ENCODE peak calls at places on chromosome 3, in nine cellular contexts. M is SK-N-SH, P is osteocyte, Y is body of pancreas, N is breast epithelium, I is psoas muscle, O is foreskin keratinocyte, J is A549, H is nephron progenitor cell. C is an unnamed sample.

GRCh38 chr3:178381971-178382370 is 154.3 kb upstream of the KCNMB2 start:
- DNase-seq in M (no peak), P (no peak), Y (no peak), N (no peak), I (no peak), O (no peak), J (no peak), H (no peak), C (no peak)

GRCh38 chr3:46674031-46674592 is 19.4 kb downstream of the ALS2CL start:
- DNase-seq in M (no peak), P (no peak), Y (peak), N (no peak), I (peak), O (no peak), J (peak), H (no peak), C (no peak)

GRCh38 chr3:101784850-101785613 is 6.0 kb downstream of the NXPE3 start:
- DNase-seq in M (no peak), P (no peak), Y (no peak), N (no peak), I (no peak), O (no peak), J (no peak), H (no peak), C (no peak)

GRCh38 chr3:49703443-49703927 is 14.1 kb downstream of the RNF123 start:
- DNase-seq in M (peak), P (no peak), Y (peak), N (peak), I (peak), O (peak), J (peak), H (peak), C (peak)

GRCh38 chr3:171873561-171873960 is 30.4 kb downstream of the TMEM212 start:
- DNase-seq in M (no peak), P (no peak), Y (no peak), N (no peak), I (no peak), O (peak), J (peak), H (no peak), C (no peak)

GRCh38 chr3:192884831-192885356 is 32.8 kb downstream of the MB21D2 start:
- DNase-seq in M (peak), P (no peak), Y (no peak), N (no peak), I (no peak), O (peak), J (no peak), H (no peak), C (no peak)

GRCh38 chr3:183513046-183513706 is 42.3 kb downstream of the KLHL6 start:
- DNase-seq in M (no peak), P (no peak), Y (no peak), N (no peak), I (no peak), O (no peak), J (no peak), H (no peak), C (no peak)

GRCh38 chr3:72193768-72194463 is 409.0 kb upstream of the PROK2 start:
- DNase-seq in M (no peak), P (no peak), Y (no peak), N (no peak), I (no peak), O (no peak), J (no peak), H (no peak), C (no peak)

GRCh38 chr3:113532698-113533533 is 561 bp downstream of the SIDT1 start:
- DNase-seq in M (peak), P (no peak), Y (peak), N (no peak), I (peak), O (no peak), J (peak), H (peak), C (no peak)

GRCh38 chr3:16448691-16449090 is 64.8 kb downstream of the RFTN1 start:
- DNase-seq in M (no peak), P (peak), Y (peak), N (no peak), I (peak), O (peak), J (peak), H (no peak), C (no peak)

GRCh38 chr3:106068795-106069194 is 200.0 kb upstream of the CBLB start:
- DNase-seq in M (no peak), P (no peak), Y (no peak), N (no peak), I (no peak), O (no peak), J (no peak), H (no peak), C (no peak)

GRCh38 chr3:11186771-11187170 is 32.5 kb downstream of the HRH1 start:
- DNase-seq in M (no peak), P (no peak), Y (no peak), N (no peak), I (no peak), O (no peak), J (no peak), H (no peak), C (no peak)

GRCh38 chr3:73740041-73740440 is 115.3 kb upstream of the PDZRN3 start:
- DNase-seq in M (no peak), P (no peak), Y (no peak), N (no peak), I (no peak), O (no peak), J (no peak), H (no peak), C (no peak)

GRCh38 chr3:66581261-66581660 is 80.4 kb upstream of the LRIG1 start:
- DNase-seq in M (no peak), P (no peak), Y (no peak), N (no peak), I (no peak), O (no peak), J (no peak), H (no peak), C (no peak)

DNA sequence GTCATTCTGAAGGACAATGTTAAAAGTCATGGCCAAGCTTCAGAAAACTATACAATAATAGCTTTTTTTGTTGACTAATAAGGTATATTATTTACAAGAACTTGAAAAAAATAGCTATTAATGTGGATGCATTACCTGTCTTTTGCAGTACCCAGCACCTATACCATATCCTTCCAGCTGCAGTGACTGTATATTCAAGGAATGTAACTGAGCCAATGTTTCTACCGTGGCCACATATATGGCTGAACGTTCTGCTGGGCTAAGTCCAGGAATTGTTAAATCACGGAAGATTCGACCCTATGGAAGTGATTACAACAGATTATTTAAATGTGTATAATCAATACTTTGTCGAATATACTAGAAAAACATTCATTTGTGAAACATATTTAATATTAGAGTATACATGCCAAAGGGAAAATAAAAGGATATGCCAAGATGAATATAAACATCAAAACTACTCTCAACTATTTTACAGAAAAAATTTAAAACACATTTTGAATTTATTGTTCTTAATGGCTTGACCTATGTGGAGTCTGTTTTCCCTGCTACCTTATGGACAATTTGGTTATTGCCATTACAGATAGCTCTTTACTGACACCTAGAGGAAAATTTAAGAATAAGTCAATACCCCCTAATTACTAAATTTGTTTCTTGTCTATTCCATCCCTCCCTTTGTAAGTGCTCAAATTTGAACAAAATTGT is 17.6 kb downstream of the ACAD11 start:
- DNase-seq in M (peak), P (no peak), Y (no peak), N (no peak), I (no peak), O (peak), J (peak), H (no peak), C (no peak)
- TF ChIP-seq CTCF in M (peak), P (peak), Y (peak), N (peak), I (peak), O (peak), J (peak), H (peak), C (peak)

GRCh38 chr3:42164635-42165034 is 73.5 kb downstream of the TRAK1 start:
- DNase-seq in M (no peak), P (no peak), Y (no peak), N (no peak), I (no peak), O (no peak), J (no peak), H (no peak), C (no peak)

GRCh38 chr3:42166214-42166613 is 75.1 kb downstream of the TRAK1 start:
- DNase-seq in M (no peak), P (no peak), Y (peak), N (no peak), I (no peak), O (no peak), J (no peak), H (no peak), C (no peak)

GRCh38 chr3:42163622-42164244 is 72.6 kb downstream of the TRAK1 start:
- DNase-seq in M (no peak), P (no peak), Y (no peak), N (no peak), I (no peak), O (no peak), J (no peak), H (no peak), C (no peak)

GRCh38 chr3:42166662-42167300 is 75.6 kb downstream of the TRAK1 start:
- DNase-seq in M (peak), P (no peak), Y (no peak), N (no peak), I (no peak), O (no peak), J (no peak), H (no peak), C (no peak)

DNA sequence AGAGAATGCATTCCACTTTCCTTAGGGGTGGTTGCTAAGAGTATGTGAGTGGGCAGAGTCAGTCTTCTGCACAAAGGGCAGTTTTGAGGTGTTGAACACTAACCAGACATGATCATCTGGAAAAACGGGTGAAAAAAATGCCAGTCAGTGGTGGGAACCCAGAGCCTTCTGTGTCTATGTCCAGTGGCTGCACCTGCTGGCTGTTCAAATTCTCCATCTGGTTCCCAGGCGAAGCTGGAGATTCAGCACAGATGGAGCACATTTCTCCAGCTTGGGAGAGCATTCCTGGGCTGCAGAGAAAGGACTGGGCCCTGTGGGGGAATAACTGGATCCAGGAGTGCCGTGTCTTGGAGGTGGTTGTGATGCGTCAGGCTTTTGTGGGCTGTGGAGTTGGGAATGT is 74.1 kb downstream of the TRAK1 start:
- DNase-seq in M (peak), P (no peak), Y (no peak), N (no peak), I (no peak), O (no peak), J (no peak), H (no peak), C (no peak)
- TF ChIP-seq CTCF in M (no peak), P (no peak), Y (no peak), N (no peak), I (no peak), O (no peak), J (no peak), H (no peak), C (no peak)

DNA sequence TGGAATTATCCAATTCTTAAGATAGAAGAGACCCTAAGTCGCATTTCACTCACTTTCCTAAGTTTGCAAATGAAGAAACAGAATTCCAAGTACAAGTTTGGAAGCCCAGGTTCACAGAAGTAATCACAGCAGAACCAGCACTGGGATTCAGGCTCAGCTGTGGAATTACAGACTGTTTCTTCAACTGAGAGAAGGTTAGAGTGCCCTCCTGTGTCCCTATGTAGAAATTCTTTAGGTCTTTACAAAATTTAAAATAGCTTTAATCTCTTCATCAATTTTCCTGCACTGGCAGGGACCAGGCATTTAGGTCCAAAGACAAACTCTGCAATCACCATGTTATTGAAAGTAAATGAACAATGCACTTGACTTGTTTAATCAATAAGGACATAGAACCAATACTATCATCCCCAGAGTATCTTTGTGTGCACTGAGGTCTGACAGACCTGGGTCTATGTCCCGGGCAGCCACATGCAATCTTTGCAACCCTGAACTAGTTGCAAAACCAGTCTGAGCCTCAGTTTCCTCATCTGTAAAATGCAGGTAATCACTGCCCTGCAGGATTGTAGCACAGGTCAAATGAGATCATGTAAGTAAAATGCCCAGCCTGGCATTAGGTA is 96.3 kb upstream of the ZBED2 start:
- DNase-seq in M (peak), P (no peak), Y (no peak), N (no peak), I (no peak), O (no peak), J (peak), H (no peak), C (no peak)
- TF ChIP-seq CTCF in M (peak), P (peak), Y (peak), N (no peak), I (peak), O (peak), J (peak), H (peak), C (no peak)

GRCh38 chr3:150779402-150779858 is 16.5 kb upstream of the SIAH2 start:
- DNase-seq in M (peak), P (no peak), Y (peak), N (no peak), I (no peak), O (no peak), J (no peak), H (no peak), C (no peak)
- TF ChIP-seq CTCF in M (no peak), P (no peak), Y (no peak), N (no peak), I (no peak), O (no peak), J (no peak), H (no peak), C (no peak)

DNA sequence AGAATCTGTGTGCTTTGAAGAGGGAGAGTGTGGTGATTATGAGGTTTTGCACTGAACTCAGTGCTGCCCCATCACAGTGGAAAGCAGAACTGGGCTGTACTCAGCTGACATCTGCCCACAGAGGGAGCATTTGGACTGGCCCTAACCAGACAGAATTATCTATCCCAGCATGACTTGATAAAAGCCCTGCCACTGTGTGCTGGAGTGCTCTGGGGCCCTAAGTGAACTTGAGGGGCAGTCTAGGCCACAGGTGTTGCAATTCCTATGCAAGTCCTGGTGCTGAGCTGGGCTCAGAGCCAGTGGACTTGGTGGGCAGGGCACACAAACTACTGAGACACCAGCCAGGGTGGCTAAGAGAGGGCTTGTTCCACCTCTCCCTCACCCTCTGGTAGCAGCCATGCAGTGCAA is 269.2 kb upstream of the CTNNB1 start:
- DNase-seq in M (no peak), P (no peak), Y (peak), N (no peak), I (no peak), O (no peak), J (no peak), H (no peak), C (no peak)
- TF ChIP-seq CTCF in M (no peak), P (no peak), Y (peak), N (no peak), I (no peak), O (no peak), J (no peak), H (no peak), C (no peak)

GRCh38 chr3:13655074-13655913 is 106.4 kb downstream of the FBLN2 start:
- DNase-seq in M (peak), P (peak), Y (peak), N (no peak), I (no peak), O (no peak), J (peak), H (peak), C (peak)
- TF ChIP-seq CTCF in M (peak), P (peak), Y (peak), N (peak), I (peak), O (peak), J (peak), H (peak), C (peak)

C was measured in Calu3.